ENCODE peak calls at places on chromosome 4, in six cellular contexts. C, U, L, X, H and Z are unnamed samples.

GRCh38 chr4:7708981-7709380 is 230.7 kb downstream of the AFAP1 start:
- DNase-seq in L (no peak), U (peak), H (no peak), X (no peak), C (no peak), Z (no peak)

GRCh38 chr4:7933631-7934510 is 5.8 kb downstream of the AFAP1 start:
- DNase-seq in H (no peak), U (no peak), L (no peak), C (no peak), X (no peak), Z (no peak)

GRCh38 chr4:173057442-173057841 is 111.2 kb upstream of the GALNT7 start:
- DNase-seq in C (no peak), L (no peak), U (no peak), X (no peak), H (no peak), Z (no peak)

GRCh38 chr4:186698525-186698924 is 25.1 kb downstream of the FAT1 start:
- DNase-seq in L (no peak), C (no peak), H (no peak), X (no peak), U (no peak), Z (no peak)

GRCh38 chr4:153785830-153786721 is 2.8 kb downstream of the SFRP2 start:
- DNase-seq in L (no peak), U (no peak), X (no peak), H (no peak), C (no peak), Z (no peak)

GRCh38 chr4:174198396-174199179 is 84.9 kb downstream of the FBXO8 start:
- DNase-seq in X (no peak), H (no peak), L (no peak), C (no peak), U (peak), Z (no peak)

GRCh38 chr4:15031993-15032660 is 29.8 kb downstream of the CPEB2 start:
- DNase-seq in H (no peak), C (no peak), U (no peak), L (no peak), X (no peak), Z (no peak)

GRCh38 chr4:149031399-149031798 is 589.2 kb upstream of the NR3C2 start:
- DNase-seq in X (no peak), L (no peak), H (no peak), C (no peak), U (no peak), Z (no peak)

GRCh38 chr4:100357542-100357941 is 160.3 kb downstream of the EMCN start:
- DNase-seq in C (no peak), H (no peak), U (no peak), L (no peak), X (no peak), Z (no peak)

GRCh38 chr4:138910914-138911336 is 104.7 kb upstream of the NOCT start:
- DNase-seq in H (no peak), C (no peak), U (peak), X (no peak), L (peak), Z (peak)

GRCh38 chr4:122480023-122480422 is 23.5 kb upstream of the IL2 start:
- DNase-seq in U (peak), C (no peak), X (no peak), L (no peak), H (no peak), Z (no peak)

GRCh38 chr4:143344011-143344410 is 7.3 kb downstream of the GAB1 start:
- DNase-seq in X (no peak), U (no peak), H (no peak), C (no peak), L (no peak), Z (no peak)

GRCh38 chr4:92516450-92516849 is 212.7 kb downstream of the GRID2 start:
- DNase-seq in X (no peak), C (no peak), L (no peak), H (no peak), U (no peak), Z (no peak)

GRCh38 chr4:47154816-47155370 is 123.5 kb downstream of the GABRB1 start:
- DNase-seq in U (no peak), L (no peak), X (no peak), H (no peak), C (no peak), Z (no peak)

GRCh38 chr4:186304816-186305520 is 39.0 kb downstream of the F11 start:
- DNase-seq in C (no peak), H (no peak), L (no peak), X (no peak), U (peak), Z (no peak)

GRCh38 chr4:4961936-4962335 is 57.3 kb downstream of the CYTL1 start:
- DNase-seq in X (no peak), C (no peak), L (no peak), H (no peak), U (no peak), Z (no peak)

GRCh38 chr4:158884280-158884679 is 115.5 kb downstream of the FNIP2 start:
- DNase-seq in H (no peak), C (no peak), X (no peak), L (no peak), U (no peak), Z (peak)

GRCh38 chr4:183471960-183472708 is 27.7 kb downstream of the CDKN2AIP start:
- DNase-seq in U (peak), X (peak), C (peak), L (peak), H (peak), Z (peak)